ENCODE peak calls at places on chromosomes 2 and 18, in four cellular contexts. V, U, Y and B are unnamed samples.

GRCh38 chr2:241846406-241846805 is 12.3 kb downstream of the PDCD1 start:
- DNase-seq in Y (no peak), V (no peak), U (no peak), B (no peak)

GRCh38 chr2:225124311-225124832 is 82.1 kb upstream of the DOCK10 start:
- DNase-seq in Y (no peak), V (no peak), U (no peak), B (no peak)

GRCh38 chr2:144643537-144644336 is 123.8 kb upstream of the ZEB2 start:
- DNase-seq in Y (no peak), U (no peak), V (no peak), B (no peak)

GRCh38 chr2:6845312-6845711 is 20.4 kb downstream of the CMPK2 start:
- DNase-seq in V (peak), Y (no peak), U (no peak), B (no peak)

GRCh38 chr2:65300772-65301711 is 73.4 kb downstream of the ACTR2 start:
- DNase-seq in Y (peak), V (no peak), U (peak), B (peak)

GRCh38 chr2:62306751-62307468 is 111.0 kb downstream of the B3GNT2 start:
- DNase-seq in V (no peak), U (no peak), Y (peak), B (no peak)

GRCh38 chr2:175890636-175891242 is 111.3 kb downstream of the LNPK start:
- DNase-seq in U (peak), Y (no peak), V (no peak), B (no peak)

GRCh38 chr2:220489116-220489515 is 861.7 kb downstream of the SLC4A3 start:
- DNase-seq in V (no peak), Y (no peak), U (no peak), B (no peak)

GRCh38 chr2:98800330-98801064 is 69.6 kb upstream of the MGAT4A start:
- DNase-seq in U (peak), Y (no peak), V (no peak), B (no peak)

GRCh38 chr18:28189400-28190239 is 12.7 kb upstream of the CDH2 start:
- DNase-seq in V (peak), U (peak), Y (peak), B (peak)

GRCh38 chr18:48292787-48293409 is 116.3 kb downstream of the ZBTB7C start:
- DNase-seq in V (no peak), U (no peak), Y (no peak), B (no peak)

GRCh38 chr2:64439194-64439593 is 14.8 kb upstream of the LGALSL start:
- DNase-seq in V (no peak), Y (no peak), U (no peak), B (no peak)

GRCh38 chr2:112698834-112699515 is 21.8 kb upstream of the NT5DC4 start:
- DNase-seq in U (no peak), V (no peak), Y (no peak), B (no peak)

GRCh38 chr2:98915751-98916358 is 20.2 kb downstream of the CRACDL start:
- DNase-seq in Y (no peak), U (no peak), V (no peak), B (no peak)

GRCh38 chr2:8876628-8877027 is 39.2 kb upstream of the KIDINS220 start:
- DNase-seq in V (no peak), U (no peak), Y (no peak), B (no peak)

GRCh38 chr18:22505136-22505535 is 87.4 kb upstream of the CTAGE1 start:
- DNase-seq in V (no peak), Y (no peak), U (no peak), B (no peak)

GRCh38 chr18:79797518-79798345 is at the start of gene KCNG2:
- DNase-seq in V (no peak), U (no peak), Y (no peak), B (peak)

GRCh38 chr2:54422072-54422581 is 34.0 kb upstream of the SPTBN1 start:
- DNase-seq in Y (no peak), V (no peak), U (no peak), B (no peak)

GRCh38 chr2:119240311-119241204 is 16.9 kb downstream of the STEAP3 start:
- DNase-seq in Y (no peak), U (peak), V (peak), B (peak)

GRCh38 chr2:219228745-219229374 is 576 bp downstream of the ATG9A start:
- DNase-seq in Y (no peak), U (no peak), V (no peak), B (no peak)

GRCh38 chr2:168858146-168858545 is 32.1 kb downstream of the SPC25 start:
- DNase-seq in U (no peak), Y (no peak), V (no peak), B (no peak)

GRCh38 chr2:219444566-219445091 is 10.0 kb downstream of the SPEG start:
- DNase-seq in Y (no peak), V (no peak), U (no peak), B (peak)

GRCh38 chr2:235264121-235264493 is 229.7 kb upstream of the AGAP1 start:
- DNase-seq in V (no peak), U (no peak), Y (no peak), B (no peak)

GRCh38 chr2:120626566-120626965 is 109.1 kb upstream of the GLI2 start:
- DNase-seq in U (no peak), Y (no peak), V (no peak), B (no peak)

GRCh38 chr18:68177807-68178702 is 536.9 kb downstream of the TMX3 start:
- DNase-seq in U (peak), V (no peak), Y (no peak), B (no peak)

GRCh38 chr18:23384778-23385736 is 68.0 kb upstream of the RIOK3 start:
- DNase-seq in Y (no peak), U (peak), V (no peak), B (no peak)

GRCh38 chr2:46010925-46011490 is 286.2 kb upstream of the EPAS1 start:
- DNase-seq in V (no peak), U (peak), Y (no peak), B (no peak)

GRCh38 chr2:146365041-146365440 is 1479.8 kb upstream of the ACVR2A start:
- DNase-seq in V (no peak), Y (no peak), U (no peak), B (no peak)

GRCh38 chr18:31143025-31143424 is 19.6 kb downstream of the DSC1 start:
- DNase-seq in U (no peak), Y (no peak), V (no peak), B (no peak)
- TF ChIP-seq ATF2 in U (no peak), Y (no peak), V (no peak), B (no peak)

DNA sequence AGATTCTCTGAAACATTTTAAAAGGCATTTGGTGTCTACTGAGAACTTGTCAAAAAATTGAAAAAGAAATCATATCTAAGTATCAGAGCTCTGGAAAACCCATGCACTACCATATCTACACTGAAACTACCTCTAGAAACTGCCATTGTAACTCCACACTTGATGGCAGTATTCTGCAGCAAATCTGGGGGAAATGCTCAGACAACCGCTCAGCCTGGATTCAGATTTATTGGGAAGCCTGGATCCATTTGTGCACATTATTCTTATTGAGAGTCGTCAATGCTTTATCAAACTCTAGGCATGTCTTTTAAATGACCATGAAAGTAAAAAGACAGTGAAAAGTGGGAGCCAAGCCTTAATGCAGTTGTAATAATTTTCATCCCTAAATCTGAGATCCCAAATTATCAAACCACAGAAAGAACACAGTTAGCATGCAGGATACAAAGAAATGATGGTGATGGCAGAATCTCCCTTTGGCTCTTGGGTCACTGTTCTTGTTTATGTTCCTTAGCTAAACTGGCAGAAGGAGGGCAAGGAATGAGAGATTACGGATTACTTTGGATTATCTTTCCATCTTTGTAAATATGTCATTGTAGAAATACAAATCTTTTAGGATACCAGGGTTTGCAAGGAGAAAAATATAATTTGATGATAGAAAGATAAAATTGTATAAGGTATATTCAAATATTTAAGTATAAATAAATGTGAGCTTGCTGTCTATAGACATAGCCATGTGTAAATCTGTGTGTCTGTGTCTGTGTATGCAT is 512.1 kb upstream of the SYT4 start:
- DNase-seq in U (no peak), Y (no peak), V (no peak), B (no peak)
- TF ChIP-seq TCF7 in U (no peak), Y (no peak), V (no peak), B (no peak)

DNA sequence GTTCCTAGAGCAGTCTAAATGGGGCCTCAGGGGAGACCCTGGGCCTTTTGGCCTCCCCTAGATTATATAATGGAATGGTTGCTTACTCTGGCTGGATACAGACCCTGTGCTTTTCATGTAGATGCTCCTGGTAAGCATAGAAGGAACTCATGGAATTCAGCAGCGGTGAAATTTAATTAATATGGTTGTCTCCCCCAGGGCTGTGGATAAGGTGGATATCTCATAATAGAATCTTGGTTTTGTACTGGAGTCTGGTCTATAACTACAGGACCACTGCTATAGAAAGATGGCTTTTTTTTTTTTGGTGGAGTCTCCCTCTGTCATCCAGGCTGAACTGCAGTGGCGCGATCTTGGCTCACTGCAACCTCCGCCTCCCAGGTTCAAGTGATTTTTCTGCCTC is 84.5 kb downstream of the HRH4 start:
- DNase-seq in V (no peak), Y (no peak), U (no peak), B (no peak)
- TF ChIP-seq ATF2 in V (no peak), Y (no peak), U (no peak), B (no peak)

GRCh38 chr2:84417453-84417852 is 41.6 kb downstream of the SUCLG1 start:
- DNase-seq in Y (no peak), V (no peak), U (no peak), B (no peak)
- TF ChIP-seq TCF7 in Y (no peak), V (no peak), U (no peak), B (no peak)

DNA sequence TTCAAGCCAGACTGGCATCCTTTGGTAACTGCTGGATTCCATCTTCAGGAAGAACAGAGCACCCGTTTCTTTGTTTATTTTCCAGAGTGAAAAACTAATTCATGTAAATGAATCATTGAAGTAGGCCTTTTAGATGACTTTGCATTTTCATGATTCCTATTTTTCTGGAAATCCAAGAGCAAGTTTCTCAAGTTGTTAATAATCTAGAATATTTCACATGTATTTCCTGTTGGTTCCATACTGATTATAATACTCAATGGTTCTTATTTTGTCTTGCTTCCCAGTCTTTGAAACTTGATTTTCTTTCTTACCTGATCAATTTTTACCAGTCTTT is 328.4 kb downstream of the LPIN1 start:
- DNase-seq in U (no peak), Y (no peak), V (no peak), B (no peak)
- TF ChIP-seq ATF2 in U (no peak), Y (no peak), V (no peak), B (no peak)